ENCODE peak calls at places on chromosomes 1 and 21, in ten cellular contexts. F is transverse colon, W is esophagus muscularis mucosa, Q is tibial nerve, D is ovary, X is HepG2, E is sigmoid colon, M is GM12878, J is suprapubic skin, K is A549. T is an unnamed sample.

GRCh38 chr21:20004353-20004752 is 993.9 kb upstream of the NCAM2 start:
- DNase-seq in F (no peak), W (no peak), Q (no peak), D (no peak), X (no peak), E (no peak), M (no peak), J (no peak), K (no peak), T (no peak)

GRCh38 chr1:104406731-104407130 is 657.0 kb downstream of the AMY1C start:
- DNase-seq in F (no peak), W (no peak), Q (no peak), D (no peak), X (no peak), E (no peak), M (no peak), J (no peak), K (no peak), T (no peak)

GRCh38 chr1:171438441-171438840 is 46.9 kb upstream of the PRRC2C start:
- DNase-seq in F (no peak), W (no peak), Q (no peak), D (no peak), X (no peak), E (peak), M (no peak), J (peak), K (peak), T (peak)

GRCh38 chr1:163211667-163212066 is 9.0 kb upstream of the RGS5 start:
- DNase-seq in F (no peak), W (no peak), Q (no peak), D (no peak), X (no peak), E (no peak), M (no peak), J (no peak), K (no peak), T (no peak)

GRCh38 chr1:54193453-54193852 is 6.4 kb downstream of the CYB5RL start:
- DNase-seq in F (no peak), W (no peak), Q (no peak), D (no peak), X (no peak), E (no peak), M (no peak), J (no peak), K (no peak), T (no peak)

GRCh38 chr1:224378855-224379631 is 22.4 kb downstream of the CNIH4 start:
- DNase-seq in F (no peak), W (no peak), Q (no peak), D (no peak), X (no peak), E (no peak), M (peak), J (no peak), K (no peak), T (no peak)

GRCh38 chr1:8598783-8599182 is 218.7 kb downstream of the RERE start:
- DNase-seq in F (no peak), W (no peak), Q (no peak), D (peak), X (no peak), E (no peak), M (no peak), J (no peak), K (no peak), T (no peak)

GRCh38 chr1:219422811-219423598 is 189.9 kb downstream of the ZC3H11B start:
- DNase-seq in F (no peak), W (no peak), Q (no peak), D (no peak), X (no peak), E (no peak), M (peak), J (no peak), K (no peak), T (no peak)

GRCh38 chr1:190619724-190620123 is 142.1 kb upstream of the BRINP3 start:
- DNase-seq in F (no peak), W (no peak), Q (no peak), D (no peak), X (no peak), E (no peak), M (no peak), J (no peak), K (no peak), T (no peak)

GRCh38 chr1:247079141-247079874 is 697 bp upstream of the ZNF670 start:
- DNase-seq in F (no peak), W (no peak), Q (no peak), D (no peak), X (peak), E (no peak), M (no peak), J (no peak), K (no peak), T (no peak)

GRCh38 chr1:228065543-228066347 is 16.8 kb upstream of the ARF1 start:
- DNase-seq in F (no peak), W (no peak), Q (no peak), D (no peak), X (no peak), E (peak), M (no peak), J (peak), K (no peak), T (peak)

GRCh38 chr1:234989019-234989418 is 139.6 kb downstream of the TOMM20 start:
- DNase-seq in F (no peak), W (no peak), Q (no peak), D (no peak), X (peak), E (peak), M (no peak), J (no peak), K (no peak), T (no peak)

GRCh38 chr1:230186874-230187273 is 119.8 kb downstream of the GALNT2 start:
- DNase-seq in F (no peak), W (no peak), Q (no peak), D (no peak), X (no peak), E (no peak), M (no peak), J (no peak), K (no peak), T (no peak)

GRCh38 chr1:103265551-103265950 is 157.2 kb upstream of the COL11A1 start:
- DNase-seq in F (no peak), W (no peak), Q (no peak), D (no peak), X (no peak), E (no peak), M (no peak), J (no peak), K (peak), T (no peak)

DNA sequence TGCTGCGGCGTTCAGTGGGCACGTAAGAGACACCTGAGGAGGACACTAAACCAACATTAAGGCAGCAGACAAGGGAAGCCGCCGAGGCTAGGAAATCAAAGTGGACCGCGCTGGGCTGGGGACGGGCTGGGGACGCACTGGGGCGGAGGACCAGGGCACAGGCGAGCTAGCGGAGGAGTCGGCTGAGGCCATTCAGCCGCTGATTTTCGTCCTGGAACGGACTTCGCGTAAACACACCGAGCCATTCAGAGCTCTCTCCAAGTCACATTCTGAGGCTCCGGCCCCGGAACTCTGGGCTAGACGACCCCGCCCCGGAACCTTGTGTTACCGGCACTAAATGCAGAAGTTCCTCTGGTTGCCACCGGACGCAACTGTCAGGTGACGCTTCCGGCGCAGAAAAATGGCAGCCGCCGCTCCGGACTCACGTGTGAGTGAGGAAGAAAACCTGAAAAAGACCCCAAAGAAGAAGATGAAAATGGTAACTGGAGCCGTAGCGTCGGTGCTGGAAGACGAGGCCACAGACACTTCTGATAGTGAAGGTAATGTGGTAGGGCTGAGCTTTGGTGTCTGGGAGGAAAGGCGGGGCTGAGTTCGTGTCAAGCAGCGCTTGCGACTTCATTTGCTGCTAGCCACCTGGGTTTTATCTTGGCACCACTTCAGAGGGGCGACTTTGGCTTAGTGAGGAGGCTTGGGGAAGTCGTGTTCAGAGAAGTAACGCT is at the start of gene RRP15:
- DNase-seq in F (peak), W (peak), Q (peak), D (peak), X (peak), E (peak), M (peak), J (peak), K (peak), T (peak)
- H3K27ac ChIP-seq in F (peak), W (peak), Q (peak), D (peak), X (peak), E (peak), M (peak), J (peak), K (peak), T (peak)

GRCh38 chr1:198879711-198880306 is 241.0 kb downstream of the PTPRC start:
- DNase-seq in F (no peak), W (no peak), Q (no peak), D (no peak), X (no peak), E (no peak), M (no peak), J (no peak), K (no peak), T (no peak)

GRCh38 chr1:198880397-198880796 is 241.6 kb downstream of the PTPRC start:
- DNase-seq in F (no peak), W (no peak), Q (no peak), D (no peak), X (no peak), E (no peak), M (no peak), J (no peak), K (no peak), T (no peak)

GRCh38 chr1:198880818-198881597 is 242.2 kb downstream of the PTPRC start:
- DNase-seq in F (no peak), W (no peak), Q (no peak), D (no peak), X (peak), E (no peak), M (no peak), J (no peak), K (peak), T (no peak)

GRCh38 chr1:198876371-198876871 is 237.6 kb downstream of the PTPRC start:
- DNase-seq in F (no peak), W (no peak), Q (no peak), D (no peak), X (no peak), E (no peak), M (no peak), J (no peak), K (no peak), T (no peak)

GRCh38 chr1:198878566-198878965 is 239.7 kb downstream of the PTPRC start:
- DNase-seq in F (no peak), W (no peak), Q (no peak), D (no peak), X (no peak), E (no peak), M (no peak), J (no peak), K (no peak), T (no peak)
- TF ChIP-seq POLR2A in F (no peak), W (no peak), Q (no peak), D (no peak), X (no peak), E (no peak), M (no peak), J (no peak), K (no peak), T (no peak)

DNA sequence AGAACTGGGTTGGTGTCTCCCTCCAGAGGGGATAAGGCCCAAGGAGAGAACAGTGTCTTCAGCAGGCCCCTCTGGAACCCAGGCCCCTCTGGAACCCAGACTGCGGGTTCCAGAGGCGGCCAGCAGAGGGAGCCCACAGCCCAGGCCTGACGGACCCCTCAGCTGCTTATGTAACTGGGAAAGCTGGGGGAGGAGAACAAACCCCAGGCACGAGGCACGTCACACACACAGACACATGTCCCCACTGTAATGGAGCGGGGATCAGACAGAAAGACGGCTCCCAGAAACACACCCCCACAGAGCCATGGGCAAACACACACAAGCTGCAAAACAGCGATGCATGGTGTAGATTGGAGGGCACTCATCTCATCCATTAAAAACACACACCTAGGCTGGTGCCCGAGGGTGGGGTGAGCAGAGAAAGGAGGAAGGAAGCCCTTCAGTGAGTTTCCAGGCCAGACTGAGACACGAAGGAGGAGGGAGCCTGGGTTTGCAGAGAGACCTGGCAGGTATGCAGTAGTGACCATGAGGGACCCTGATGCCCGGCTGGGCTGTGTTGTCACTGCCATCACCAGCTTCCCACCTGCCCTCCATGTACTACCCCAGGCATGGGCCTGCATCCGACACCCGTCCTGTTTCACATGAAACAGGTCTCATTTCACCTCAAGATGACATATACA is 2.8 kb upstream of the IGSF8 start:
- DNase-seq in F (peak), W (no peak), Q (peak), D (peak), X (peak), E (peak), M (no peak), J (peak), K (peak), T (peak)
- TF ChIP-seq EP300 in F (no peak), W (no peak), Q (peak), D (no peak), X (no peak), E (no peak), M (no peak), J (no peak), K (no peak), T (no peak)

DNA sequence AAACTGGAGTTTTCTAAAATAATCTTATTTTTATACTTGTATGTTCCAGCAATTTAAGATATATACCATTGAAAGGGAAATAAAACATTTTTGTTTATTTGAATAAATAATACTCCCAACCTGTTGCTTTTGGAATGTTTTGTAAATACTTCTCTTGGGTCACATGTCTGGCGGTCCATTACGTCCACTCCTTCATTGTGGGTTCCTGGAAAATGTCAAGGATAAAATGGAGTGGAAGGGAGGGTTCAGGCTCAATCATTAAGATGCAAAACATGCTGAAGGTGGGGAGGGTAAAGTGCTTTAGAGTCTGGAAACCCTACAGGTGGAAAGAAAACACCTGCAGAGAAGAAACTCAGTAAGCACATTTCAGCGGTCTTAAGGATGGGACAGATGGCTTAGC is 34.2 kb upstream of the FAM3B start:
- DNase-seq in F (no peak), W (no peak), Q (no peak), D (no peak), X (no peak), E (no peak), M (no peak), J (no peak), K (no peak), T (no peak)
- H3K27ac ChIP-seq in F (no peak), W (no peak), Q (no peak), D (no peak), X (no peak), E (no peak), M (no peak), J (no peak), K (no peak), T (no peak)

GRCh38 chr1:167219194-167219593 is 1.5 kb upstream of the POU2F1 start:
- DNase-seq in F (no peak), W (no peak), Q (no peak), D (no peak), X (no peak), E (no peak), M (no peak), J (no peak), K (no peak), T (no peak)

GRCh38 chr1:167220537-167221125 is at the start of gene POU2F1:
- DNase-seq in F (peak), W (peak), Q (peak), D (peak), X (peak), E (peak), M (peak), J (peak), K (peak), T (peak)

GRCh38 chr1:167221126-167221803 is 579 bp downstream of the POU2F1 start:
- DNase-seq in F (no peak), W (no peak), Q (no peak), D (peak), X (no peak), E (no peak), M (no peak), J (peak), K (no peak), T (peak)

GRCh38 chr1:167221804-167222610 is 1.3 kb downstream of the POU2F1 start:
- DNase-seq in F (peak), W (peak), Q (peak), D (peak), X (peak), E (peak), M (peak), J (peak), K (peak), T (peak)

GRCh38 chr1:167219646-167220536 is 795 bp upstream of the POU2F1 start:
- DNase-seq in F (peak), W (peak), Q (peak), D (peak), X (peak), E (peak), M (peak), J (peak), K (peak), T (peak)
- TF ChIP-seq POLR2A in F (peak), W (no peak), Q (peak), D (peak), X (peak), E (peak), M (peak), J (no peak), K (peak), T (no peak)

GRCh38 chr1:106619827-106620134 is 436.7 kb upstream of the PRMT6 start:
- DNase-seq in F (no peak), W (no peak), Q (no peak), D (no peak), X (no peak), E (no peak), M (no peak), J (no peak), K (no peak), T (no peak)

GRCh38 chr1:106619080-106619826 is 437.2 kb upstream of the PRMT6 start:
- DNase-seq in F (no peak), W (no peak), Q (no peak), D (no peak), X (no peak), E (no peak), M (no peak), J (no peak), K (no peak), T (no peak)

GRCh38 chr1:106613106-106613505 is 443.4 kb upstream of the PRMT6 start:
- DNase-seq in F (no peak), W (no peak), Q (no peak), D (no peak), X (no peak), E (no peak), M (no peak), J (no peak), K (no peak), T (no peak)

GRCh38 chr1:106613861-106614260 is 442.6 kb upstream of the PRMT6 start:
- DNase-seq in F (no peak), W (no peak), Q (no peak), D (no peak), X (no peak), E (no peak), M (no peak), J (no peak), K (no peak), T (no peak)

DNA sequence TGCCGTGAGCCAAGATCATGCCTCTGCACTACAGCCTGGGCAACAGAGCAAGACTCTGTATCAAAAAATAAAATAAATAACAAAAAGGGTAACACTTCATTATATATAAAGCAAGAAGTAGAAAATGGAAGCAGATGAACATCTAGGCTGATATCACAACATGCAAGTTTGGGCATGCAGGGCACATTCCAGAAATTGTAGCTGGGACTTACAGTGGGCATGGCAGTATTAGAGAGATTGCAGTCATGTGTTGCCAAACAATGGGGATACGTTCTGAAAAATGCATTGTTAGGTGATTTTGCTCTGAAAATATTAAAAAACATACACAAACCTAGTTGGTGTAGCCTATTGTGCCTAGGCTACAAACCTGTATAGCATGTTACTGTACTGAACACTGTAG is 441.0 kb upstream of the PRMT6 start:
- DNase-seq in F (no peak), W (no peak), Q (no peak), D (no peak), X (no peak), E (no peak), M (no peak), J (no peak), K (no peak), T (no peak)
- TF ChIP-seq EP300 in F (no peak), W (no peak), Q (no peak), D (no peak), X (no peak), E (no peak), M (no peak), J (no peak), K (no peak), T (no peak)

GRCh38 chr1:65429078-65429477 is 8.6 kb downstream of the LEPR start:
- DNase-seq in F (no peak), W (no peak), Q (no peak), D (no peak), X (no peak), E (no peak), M (no peak), J (no peak), K (no peak), T (no peak)

GRCh38 chr1:65429806-65430205 is 9.3 kb downstream of the LEPR start:
- DNase-seq in F (no peak), W (no peak), Q (no peak), D (no peak), X (no peak), E (no peak), M (no peak), J (no peak), K (peak), T (no peak)

GRCh38 chr1:65423884-65424655 is 3.6 kb downstream of the LEPR start:
- DNase-seq in F (no peak), W (no peak), Q (no peak), D (no peak), X (no peak), E (no peak), M (peak), J (no peak), K (peak), T (no peak)

GRCh38 chr1:65422241-65423203 is 2.1 kb downstream of the LEPR start:
- DNase-seq in F (no peak), W (no peak), Q (no peak), D (no peak), X (no peak), E (no peak), M (no peak), J (no peak), K (peak), T (no peak)

DNA sequence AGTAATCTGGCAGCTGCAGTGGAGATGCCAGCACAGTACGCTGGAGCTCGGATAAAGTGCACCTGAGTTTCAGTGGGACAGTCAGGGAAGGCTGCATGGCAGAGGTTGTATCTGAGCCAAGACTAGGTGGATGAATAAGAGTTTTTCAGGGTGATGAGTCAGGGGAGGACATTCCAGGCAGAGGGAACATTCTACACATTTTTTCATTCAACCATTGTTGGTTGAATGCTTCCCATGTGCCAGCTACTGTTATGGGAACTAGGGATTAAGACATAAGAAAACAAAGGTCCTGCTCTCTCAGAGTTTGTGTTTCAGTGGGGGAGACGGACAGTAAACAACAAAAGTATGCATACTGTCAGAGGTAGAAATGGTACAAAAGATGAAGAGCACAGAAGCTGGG is 5.2 kb downstream of the LEPR start:
- DNase-seq in F (no peak), W (no peak), Q (no peak), D (no peak), X (peak), E (no peak), M (no peak), J (no peak), K (peak), T (no peak)
- H3K27ac ChIP-seq in F (no peak), W (no peak), Q (no peak), D (no peak), X (peak), E (no peak), M (no peak), J (no peak), K (peak), T (no peak)

T was measured in stomach.